ENCODE peak calls at places on chromosomes 1 and 21, in seven cellular contexts. V, K, M, F, I, W and S are unnamed samples. For H3K9me3, the result is how much of the 10 kb centered on the place peaks cover.

GRCh38 chr1:179599623-179600249 is 8.1 kb downstream of the TDRD5 start:
- DNase-seq in V (no peak), K (peak), M (peak), F (peak), I (no peak), W (peak), S (no peak)

GRCh38 chr1:150281758-150282557 is at the start of gene CIART:
- DNase-seq in V (peak), K (peak), M (peak), F (peak), I (peak), W (peak), S (peak)

GRCh38 chr1:203858055-203858454 is 3.3 kb upstream of the SNRPE start:
- DNase-seq in V (no peak), K (peak), M (no peak), F (peak), I (peak), W (no peak), S (no peak)

GRCh38 chr1:67274623-67275325 is 32.9 kb upstream of the IL12RB2 start:
- DNase-seq in V (no peak), K (no peak), M (no peak), F (no peak), I (no peak), W (no peak), S (no peak)

GRCh38 chr21:37454869-37455503 is 88.4 kb downstream of the DYRK1A start:
- DNase-seq in V (no peak), K (no peak), M (no peak), F (no peak), I (no peak), W (no peak), S (no peak)

GRCh38 chr1:118928739-118929554 is 59.2 kb downstream of the TBX15 start:
- DNase-seq in V (no peak), K (peak), M (peak), F (peak), I (no peak), W (no peak), S (no peak)

GRCh38 chr1:226643167-226643566 is 94.6 kb downstream of the STUM start:
- DNase-seq in V (peak), K (peak), M (no peak), F (peak), I (peak), W (no peak), S (peak)

GRCh38 chr1:236516929-236517704 is 6.7 kb upstream of the LGALS8 start:
- DNase-seq in V (no peak), K (peak), M (no peak), F (peak), I (no peak), W (no peak), S (no peak)

GRCh38 chr1:34843392-34844251 is 15.9 kb downstream of the SMIM12 start:
- DNase-seq in V (no peak), K (no peak), M (peak), F (no peak), I (no peak), W (no peak), S (no peak)

GRCh38 chr1:200373811-200374231 is 36.0 kb downstream of the ZNF281 start:
- DNase-seq in V (no peak), K (no peak), M (peak), F (no peak), I (no peak), W (no peak), S (no peak)

GRCh38 chr1:193355179-193355578 is 168.8 kb upstream of the B3GALT2 start:
- DNase-seq in V (no peak), K (peak), M (no peak), F (peak), I (no peak), W (no peak), S (no peak)

GRCh38 chr1:64162804-64163203 is 40.6 kb upstream of the UBE2U start:
- DNase-seq in V (no peak), K (no peak), M (no peak), F (no peak), I (no peak), W (no peak), S (no peak)

GRCh38 chr21:46412521-46413364 is 45.9 kb upstream of the DIP2A start:
- DNase-seq in V (peak), K (no peak), M (no peak), F (no peak), I (no peak), W (no peak), S (peak)

GRCh38 chr1:6384962-6385672 is 8.4 kb downstream of the ACOT7 start:
- DNase-seq in V (peak), K (peak), M (no peak), F (no peak), I (no peak), W (peak), S (no peak)

GRCh38 chr1:51415963-51416362 is 85.6 kb upstream of the TTC39A start:
- DNase-seq in V (no peak), K (no peak), M (no peak), F (no peak), I (no peak), W (no peak), S (no peak)

GRCh38 chr21:40852563-40852962 is 5.6 kb upstream of the DSCAM start:
- DNase-seq in V (no peak), K (no peak), M (no peak), F (no peak), I (no peak), W (no peak), S (no peak)

GRCh38 chr1:248793592-248793991 is 32.1 kb downstream of the SH3BP5L start:
- DNase-seq in V (no peak), K (no peak), M (no peak), F (no peak), I (no peak), W (no peak), S (no peak)

GRCh38 chr1:178362784-178363183 is 134.0 kb downstream of the CLEC20A start:
- DNase-seq in V (no peak), K (peak), M (no peak), F (peak), I (no peak), W (no peak), S (no peak)

GRCh38 chr1:116984406-116985160 is 17.0 kb upstream of the CD101 start:
- DNase-seq in V (no peak), K (no peak), M (no peak), F (peak), I (no peak), W (no peak), S (no peak)

GRCh38 chr21:35503646-35504045 is 454.5 kb upstream of the RUNX1 start:
- DNase-seq in V (no peak), K (peak), M (peak), F (peak), I (no peak), W (no peak), S (peak)

GRCh38 chr1:206066479-206067171 is 13.7 kb downstream of the RHEX start:
- DNase-seq in V (no peak), K (no peak), M (no peak), F (no peak), I (no peak), W (no peak), S (no peak)

GRCh38 chr1:56532359-56532696 is 47.0 kb downstream of the PLPP3 start:
- DNase-seq in V (no peak), K (peak), M (no peak), F (no peak), I (no peak), W (no peak), S (no peak)

GRCh38 chr1:27626031-27626935 is 8.7 kb downstream of the FGR start:
- DNase-seq in V (no peak), K (no peak), M (no peak), F (no peak), I (no peak), W (no peak), S (no peak)

GRCh38 chr1:231241751-231242150 is 739 bp downstream of the GNPAT start:
- DNase-seq in V (no peak), K (peak), M (peak), F (peak), I (no peak), W (peak), S (no peak)

GRCh38 chr1:94025383-94026340 is 95.3 kb downstream of the ABCA4 start:
- DNase-seq in V (no peak), K (peak), M (peak), F (peak), I (no peak), W (peak), S (no peak)

GRCh38 chr1:93669369-93669768 is 12.3 kb downstream of the BCAR3 start:
- DNase-seq in V (no peak), K (peak), M (peak), F (peak), I (no peak), W (no peak), S (no peak)

GRCh38 chr1:54384921-54385726 is 21.1 kb downstream of the SSBP3 start:
- DNase-seq in V (no peak), K (peak), M (no peak), F (peak), I (no peak), W (no peak), S (no peak)

GRCh38 chr1:181079920-181080319 is 8.6 kb upstream of the IER5 start:
- DNase-seq in V (no peak), K (no peak), M (no peak), F (no peak), I (no peak), W (no peak), S (no peak)

GRCh38 chr1:181075727-181076350 is 12.7 kb upstream of the IER5 start:
- DNase-seq in V (no peak), K (no peak), M (peak), F (no peak), I (no peak), W (no peak), S (no peak)

GRCh38 chr1:181077576-181078242 is 10.8 kb upstream of the IER5 start:
- DNase-seq in V (no peak), K (peak), M (no peak), F (no peak), I (peak), W (no peak), S (no peak)

GRCh38 chr1:181079382-181079781 is 9.1 kb upstream of the IER5 start:
- DNase-seq in V (no peak), K (no peak), M (no peak), F (no peak), I (no peak), W (no peak), S (no peak)

DNA sequence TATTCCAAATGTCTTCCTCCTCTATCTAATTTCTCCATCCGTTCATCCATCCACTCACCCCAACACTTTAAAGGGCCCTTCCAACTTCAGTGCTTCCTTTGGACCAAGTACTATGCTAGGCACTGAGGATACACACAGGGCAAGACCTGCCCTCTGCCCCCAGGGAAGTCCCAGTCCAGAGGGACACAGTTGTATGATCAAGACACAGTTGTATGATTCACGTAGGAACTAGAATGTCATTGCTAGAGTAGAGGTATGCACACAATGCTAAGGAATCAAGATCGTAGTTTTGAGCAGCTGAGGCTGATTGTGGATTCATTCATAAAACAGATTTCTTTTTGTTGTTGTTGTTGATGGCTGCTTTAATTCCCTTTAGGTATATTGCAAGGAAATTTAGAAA is 11.6 kb upstream of the IER5 start:
- DNase-seq in V (no peak), K (no peak), M (no peak), F (no peak), I (no peak), W (no peak), S (no peak)
- H3K9me3 ChIP-seq in V (under half), K (under half), M (under half), F (under half), I (under half), W (under half), S (under half)

GRCh38 chr1:13228343-13228781 is 2.4 kb upstream of the PRAMEF18 start:
- DNase-seq in V (no peak), K (no peak), M (no peak), F (peak), I (no peak), W (peak), S (no peak)
- H3K9me3 ChIP-seq in V (under half), K (under half), M (under half), F (under half), I (under half), W (under half), S (under half)

GRCh38 chr1:4221107-4221506 is 321.0 kb upstream of the C1orf174 start:
- DNase-seq in V (no peak), K (no peak), M (no peak), F (no peak), I (no peak), W (no peak), S (no peak)
- H3K9me3 ChIP-seq in V (under half), K (under half), M (under half), F (under half), I (under half), W (under half), S (under half)

DNA sequence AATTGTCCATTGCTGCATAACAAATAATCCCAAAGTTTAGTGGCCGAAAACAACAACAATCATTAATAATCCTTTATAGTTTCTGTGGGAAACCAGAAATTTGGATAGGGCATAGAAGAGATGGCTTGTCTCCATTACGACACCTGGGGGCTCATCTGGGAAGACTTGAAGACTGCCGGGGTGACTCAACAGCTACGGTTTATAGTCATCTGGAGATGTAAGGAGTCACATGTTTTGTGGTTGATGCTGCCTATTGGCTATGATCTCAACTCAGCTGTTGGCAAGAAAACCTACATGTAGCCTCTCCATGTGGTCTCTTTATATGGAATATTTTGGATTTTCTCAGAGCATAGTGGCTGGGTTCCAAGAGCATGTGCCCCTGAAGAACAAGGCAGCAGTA is 29.3 kb upstream of the TSPAN2 start:
- DNase-seq in V (no peak), K (no peak), M (no peak), F (peak), I (no peak), W (no peak), S (no peak)
- H3K9me3 ChIP-seq in V (under half), K (under half), M (under half), F (under half), I (under half), W (under half), S (under half)

GRCh38 chr1:114488739-114489138 is 22.3 kb downstream of the TRIM33 start:
- DNase-seq in V (no peak), K (no peak), M (no peak), F (no peak), I (no peak), W (no peak), S (no peak)

GRCh38 chr1:114496091-114496490 is 14.9 kb downstream of the TRIM33 start:
- DNase-seq in V (no peak), K (no peak), M (no peak), F (no peak), I (no peak), W (no peak), S (no peak)

GRCh38 chr1:114492978-114493377 is 18.0 kb downstream of the TRIM33 start:
- DNase-seq in V (no peak), K (no peak), M (no peak), F (no peak), I (no peak), W (no peak), S (no peak)

GRCh38 chr1:114485286-114485685 is 25.7 kb downstream of the TRIM33 start:
- DNase-seq in V (no peak), K (peak), M (no peak), F (peak), I (no peak), W (no peak), S (no peak)

DNA sequence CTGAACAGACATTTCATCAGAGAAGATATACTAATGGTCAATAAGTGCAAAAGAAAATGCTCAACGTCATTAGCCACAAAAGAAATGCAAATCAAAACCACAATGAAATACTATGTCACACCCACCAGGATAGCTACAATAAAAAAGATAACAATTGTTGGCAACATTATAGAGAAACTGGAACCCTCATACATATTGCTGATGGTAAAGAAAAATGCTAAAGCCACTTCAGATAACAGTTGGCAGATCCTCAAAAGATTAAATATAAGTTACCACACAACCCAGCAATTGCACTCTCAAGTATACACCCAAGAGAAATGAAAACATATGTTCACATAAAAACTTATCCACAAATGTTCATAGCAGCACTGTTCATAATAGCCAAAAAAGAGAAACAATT is 20.8 kb downstream of the TRIM33 start:
- DNase-seq in V (no peak), K (peak), M (no peak), F (peak), I (no peak), W (no peak), S (no peak)
- H3K9me3 ChIP-seq in V (under half), K (under half), M (under half), F (under half), I (under half), W (under half), S (under half)

GRCh38 chr1:199123615-199124014 is 484.8 kb downstream of the PTPRC start:
- DNase-seq in V (no peak), K (no peak), M (no peak), F (peak), I (no peak), W (no peak), S (no peak)
- H3K9me3 ChIP-seq in V (under half), K (under half), M (under half), F (under half), I (under half), W (under half), S (under half)

DNA sequence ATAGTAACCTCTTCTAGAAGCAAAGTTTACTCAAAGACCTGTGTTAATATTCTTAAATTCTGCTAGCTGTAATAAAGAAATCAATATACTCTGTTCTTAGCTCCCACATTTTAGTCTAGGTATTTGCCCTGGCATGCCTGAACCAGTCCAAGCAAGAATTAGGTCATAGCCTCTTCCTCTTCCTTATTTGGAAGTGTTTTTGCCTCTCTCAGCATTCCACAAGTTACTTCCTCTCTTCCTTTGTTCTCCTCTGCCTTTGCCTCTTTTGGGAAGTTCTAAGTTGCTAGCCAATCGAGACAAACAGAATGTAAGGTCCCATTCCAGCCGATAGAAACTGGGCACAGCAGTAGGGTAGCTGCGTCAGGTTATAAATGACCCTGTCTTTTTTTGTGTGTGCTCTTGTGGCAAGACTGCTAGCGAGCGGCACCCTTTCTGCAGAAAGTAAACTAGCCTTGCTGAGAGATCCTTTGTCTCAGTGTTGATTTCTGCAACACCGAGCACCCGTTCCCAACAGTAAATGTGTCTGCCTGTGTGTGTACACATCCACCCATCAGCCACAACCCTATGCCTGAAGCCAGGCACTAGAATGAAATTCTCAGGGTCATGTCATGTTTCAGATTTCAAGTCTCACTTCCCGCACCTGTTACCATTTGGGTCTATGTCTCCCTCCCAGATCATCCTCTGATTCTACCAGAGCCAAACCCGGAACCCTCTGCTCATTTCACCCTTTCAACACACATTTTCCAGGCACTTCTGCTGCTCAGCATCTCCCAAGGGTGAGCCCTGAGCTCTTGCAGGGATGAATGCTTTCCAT is 37.5 kb downstream of the LRRC3 start:
- DNase-seq in V (no peak), K (no peak), M (no peak), F (no peak), I (no peak), W (no peak), S (no peak)
- H3K9me3 ChIP-seq in V (under half), K (under half), M (under half), F (under half), I (under half), W (under half), S (under half)

DNA sequence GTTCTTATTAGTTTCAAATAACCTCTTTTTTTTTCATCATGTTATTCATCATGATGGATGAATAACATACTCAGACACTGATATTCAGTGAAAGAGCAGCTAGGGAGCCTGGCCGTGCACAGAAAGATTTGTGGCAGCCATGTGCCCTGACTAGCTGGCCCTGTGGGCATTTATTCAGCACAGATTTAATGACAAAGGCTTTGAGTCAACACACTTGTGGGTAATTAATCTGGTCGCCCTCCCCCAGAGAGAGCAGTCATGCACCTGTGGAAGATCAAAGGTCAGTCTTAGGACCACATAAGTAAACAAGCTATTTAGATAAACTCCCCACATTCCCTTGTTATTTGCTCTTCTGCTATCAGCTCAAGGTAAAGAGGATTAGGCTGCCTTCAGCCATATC is 153.2 kb upstream of the HMCN1 start:
- DNase-seq in V (no peak), K (no peak), M (no peak), F (no peak), I (no peak), W (no peak), S (no peak)
- H3K9me3 ChIP-seq in V (under half), K (under half), M (under half), F (under half), I (under half), W (under half), S (under half)